ENCODE peak calls at places on chromosomes 7 and 10, in five cellular contexts. K is Caki2, E is DND-41, A is A673, W is WTC11. R is an unnamed sample.

GRCh38 chr7:29102554-29103151 is 43.7 kb downstream of the CPVL start:
- DNase-seq in K (peak), E (peak), A (peak), W (peak), R (peak)

GRCh38 chr10:21369697-21370096 is 155.8 kb downstream of the SKIDA1 start:
- DNase-seq in K (no peak), E (no peak), A (peak), W (no peak), R (no peak)

GRCh38 chr10:95262763-95263518 is 27.9 kb downstream of the PDLIM1 start:
- DNase-seq in K (no peak), E (no peak), A (no peak), W (no peak), R (no peak)

GRCh38 chr10:74400186-74400585 is 249.2 kb downstream of the ADK start:
- DNase-seq in K (no peak), E (no peak), A (no peak), W (no peak), R (no peak)

GRCh38 chr7:25272265-25272664 is 44.0 kb upstream of the NPVF start:
- DNase-seq in K (no peak), E (no peak), A (no peak), W (no peak), R (no peak)

GRCh38 chr7:100148559-100149328 is at the start of gene LAMTOR4:
- DNase-seq in K (peak), E (peak), A (peak), W (peak), R (peak)

GRCh38 chr7:108294595-108294994 is 161.6 kb downstream of the NRCAM start:
- DNase-seq in K (no peak), E (no peak), A (peak), W (no peak), R (no peak)

GRCh38 chr7:111045469-111045868 is 45.5 kb upstream of the LRRN3 start:
- DNase-seq in K (no peak), E (no peak), A (no peak), W (no peak), R (no peak)

GRCh38 chr10:103690281-103690680 is 165.1 kb downstream of the SH3PXD2A start:
- DNase-seq in K (no peak), E (no peak), A (no peak), W (no peak), R (no peak)

GRCh38 chr10:131857156-131858117 is 43.4 kb upstream of the PPP2R2D start:
- DNase-seq in K (no peak), E (no peak), A (no peak), W (no peak), R (peak)

GRCh38 chr10:110344622-110345021 is 39.9 kb upstream of the SMNDC1 start:
- DNase-seq in K (no peak), E (no peak), A (no peak), W (no peak), R (no peak)

GRCh38 chr10:71253981-71254818 is 41.8 kb downstream of the UNC5B start:
- DNase-seq in K (no peak), E (no peak), A (no peak), W (no peak), R (no peak)

GRCh38 chr10:129764901-129765663 is 199.0 kb downstream of the EBF3 start:
- DNase-seq in K (no peak), E (no peak), A (no peak), W (no peak), R (peak)

GRCh38 chr10:14554091-14554842 is 220.4 kb downstream of the FAM107B start:
- DNase-seq in K (peak), E (no peak), A (no peak), W (no peak), R (no peak)

GRCh38 chr10:132516771-132517725 is 20.5 kb upstream of the INPP5A start:
- DNase-seq in K (peak), E (no peak), A (peak), W (peak), R (peak)

R was measured in ecto neural progenitor cell.